ENCODE peak calls at places on chromosomes 13 and 19, in eight cellular contexts. L, H, J, V, S, P, Q and E are unnamed samples.

GRCh38 chr13:89891416-89891815 is 1456.1 kb upstream of the MIR17HG start:
- DNase-seq in H (no peak), L (no peak), J (no peak), P (no peak), Q (no peak), S (peak), V (no peak), E (no peak)

GRCh38 chr13:77511552-77511951 is 24.0 kb upstream of the SCEL start:
- DNase-seq in S (peak), Q (no peak), V (peak), J (no peak), L (no peak), H (no peak), P (no peak), E (no peak)

GRCh38 chr19:18098891-18099622 is 1.5 kb downstream of the MAST3 start:
- DNase-seq in P (no peak), S (no peak), H (no peak), V (no peak), Q (no peak), J (no peak), L (no peak), E (no peak)

GRCh38 chr19:57056972-57057371 is 62.8 kb upstream of the USP29 start:
- DNase-seq in J (no peak), S (peak), L (no peak), Q (no peak), V (peak), H (peak), P (peak), E (peak)

GRCh38 chr19:17424743-17425365 is 5.0 kb downstream of the MVB12A start:
- DNase-seq in P (peak), H (peak), V (peak), Q (no peak), L (no peak), J (no peak), S (peak), E (peak)

GRCh38 chr13:71906438-71906837 is 39.4 kb upstream of the DACH1 start:
- DNase-seq in S (no peak), P (no peak), J (no peak), V (no peak), Q (no peak), H (no peak), L (no peak), E (no peak)

GRCh38 chr13:30307194-30307965 is at the start of gene KATNAL1:
- DNase-seq in Q (no peak), S (peak), V (peak), L (peak), P (peak), J (peak), H (peak), E (peak)

GRCh38 chr19:43486412-43486811 is 18.1 kb downstream of the PHLDB3 start:
- DNase-seq in L (no peak), P (no peak), Q (no peak), V (no peak), J (no peak), H (no peak), S (no peak), E (no peak)

GRCh38 chr19:3474614-3475013 is 5.7 kb downstream of the SMIM24 start:
- DNase-seq in Q (no peak), H (no peak), V (no peak), S (no peak), L (no peak), P (no peak), J (no peak), E (no peak)

GRCh38 chr13:46100191-46100877 is 4.5 kb downstream of the CPB2 start:
- DNase-seq in Q (no peak), J (no peak), S (peak), L (no peak), H (no peak), V (peak), P (no peak), E (no peak)
- H3K4me3 ChIP-seq in Q (no peak), J (no peak), S (no peak), L (no peak), H (no peak), V (no peak), P (no peak), E (no peak)

GRCh38 chr13:44978328-44978727 is 10.9 kb downstream of the NUFIP1 start:
- DNase-seq in P (no peak), J (no peak), S (no peak), Q (no peak), L (no peak), V (no peak), H (no peak), E (no peak)
- TF ChIP-seq CTCF in P (peak), J (no peak), S (no peak), Q (no peak), L (no peak), V (no peak), H (no peak), E (peak)

GRCh38 chr13:99258946-99259345 is 767 bp upstream of the GPR18 start:
- DNase-seq in Q (no peak), V (no peak), P (no peak), S (no peak), L (no peak), J (no peak), H (no peak), E (no peak)

GRCh38 chr13:99256709-99257108 is 1.5 kb downstream of the GPR18 start:
- DNase-seq in Q (no peak), V (peak), L (no peak), S (peak), J (no peak), H (no peak), P (no peak), E (peak)

GRCh38 chr13:99257291-99257690 is 888 bp downstream of the GPR18 start:
- DNase-seq in V (no peak), P (no peak), J (no peak), Q (no peak), L (no peak), S (no peak), H (no peak), E (no peak)

GRCh38 chr13:99260216-99260615 is 2.0 kb upstream of the GPR18 start:
- DNase-seq in H (no peak), P (no peak), V (peak), L (no peak), Q (no peak), S (no peak), J (no peak), E (no peak)

DNA sequence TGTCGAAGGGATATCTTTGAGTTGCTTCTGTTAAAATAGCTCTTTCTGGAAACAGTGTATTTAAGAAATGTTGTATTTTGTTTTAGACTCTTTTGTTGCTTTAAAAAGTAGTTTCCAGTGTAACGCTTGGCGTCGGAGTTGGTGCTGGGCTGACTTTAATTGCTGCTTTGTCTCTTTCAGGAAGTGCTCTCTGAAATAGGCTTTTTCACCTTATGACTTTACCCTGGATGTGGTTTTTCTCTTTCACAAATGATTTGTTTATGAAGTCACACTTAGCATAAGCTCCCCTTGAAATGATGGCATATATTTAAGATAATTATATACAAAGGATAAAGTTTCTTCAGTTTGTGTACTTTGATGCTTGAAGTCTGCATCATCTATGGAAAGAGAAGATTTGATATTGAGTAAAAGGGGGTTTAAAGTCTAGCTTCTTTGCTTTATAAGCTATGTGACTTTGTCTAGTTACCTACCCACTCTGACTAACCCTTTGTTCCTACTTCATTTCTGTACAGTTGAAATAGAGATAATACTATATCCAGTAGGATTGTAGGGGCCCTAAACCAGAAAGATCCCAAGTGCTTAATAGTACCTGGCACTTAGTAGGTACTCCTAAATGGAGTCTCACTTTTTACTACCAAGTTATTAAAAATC is at the start of gene GPR18:
- DNase-seq in Q (no peak), H (no peak), P (peak), S (no peak), J (no peak), L (no peak), V (no peak), E (no peak)
- H3K4me3 ChIP-seq in Q (no peak), H (no peak), P (no peak), S (no peak), J (no peak), L (no peak), V (no peak), E (no peak)

GRCh38 chr13:45879666-45880065 is 28.1 kb upstream of the SIAH3 start:
- DNase-seq in L (peak), V (no peak), Q (no peak), H (peak), S (no peak), P (no peak), J (no peak), E (no peak)
- TF ChIP-seq CTCF in L (no peak), V (no peak), Q (peak), H (peak), S (peak), P (peak), J (no peak), E (no peak)